ENCODE peak calls at places on chromosomes 5 and 9, in six cellular contexts. N, A, V, R, Y and Q are unnamed samples.

GRCh38 chr9:69279084-69279729 is 45.8 kb upstream of the ENTREP1 start:
- DNase-seq in A (no peak), V (no peak), Y (no peak), N (no peak), R (no peak), Q (no peak)

GRCh38 chr5:108735790-108736189 is 11.9 kb upstream of the FER start:
- DNase-seq in Y (no peak), N (no peak), A (no peak), V (no peak), R (no peak), Q (no peak)

GRCh38 chr9:96619109-96619435 is 571 bp downstream of the CDC14B start:
- DNase-seq in Y (no peak), R (peak), A (no peak), V (no peak), N (no peak), Q (no peak)

GRCh38 chr9:104993291-104993963 is 65.5 kb upstream of the ABCA1 start:
- DNase-seq in R (no peak), V (peak), N (no peak), A (no peak), Y (no peak), Q (no peak)

GRCh38 chr5:44331471-44332079 is 57.6 kb downstream of the FGF10 start:
- DNase-seq in A (no peak), N (no peak), Y (no peak), V (no peak), R (no peak), Q (no peak)

GRCh38 chr9:116809656-116810055 is 122.6 kb downstream of the TRIM32 start:
- DNase-seq in N (no peak), A (no peak), R (no peak), Y (no peak), V (no peak), Q (no peak)

GRCh38 chr5:172683696-172684464 is 42.8 kb downstream of the NEURL1B start:
- DNase-seq in R (peak), V (peak), A (no peak), Y (peak), N (no peak), Q (peak)

GRCh38 chr9:88994820-88995180 is 3.5 kb downstream of the S1PR3 start:
- DNase-seq in V (no peak), A (no peak), N (no peak), R (no peak), Y (no peak), Q (no peak)

GRCh38 chr9:221989-222776 is 7.5 kb downstream of the DOCK8 start:
- DNase-seq in A (no peak), V (no peak), R (no peak), Y (no peak), N (no peak), Q (no peak)

GRCh38 chr5:108747111-108748009 is at the start of gene FER:
- DNase-seq in V (peak), R (peak), N (no peak), A (no peak), Y (peak), Q (peak)

GRCh38 chr5:109253262-109253661 is 156.5 kb downstream of the PJA2 start:
- DNase-seq in N (no peak), R (no peak), A (no peak), V (no peak), Y (no peak), Q (no peak)

GRCh38 chr5:95712347-95712958 is 18.7 kb upstream of the RHOBTB3 start:
- DNase-seq in Y (no peak), R (no peak), N (no peak), V (no peak), A (peak), Q (no peak)

GRCh38 chr5:97752871-97753270 is 569.8 kb upstream of the RIOK2 start:
- DNase-seq in N (no peak), Y (no peak), V (no peak), A (no peak), R (no peak), Q (no peak)

GRCh38 chr5:116303340-116303739 is 218.5 kb downstream of the COMMD10 start:
- DNase-seq in R (no peak), A (no peak), V (no peak), N (no peak), Y (no peak), Q (no peak)

GRCh38 chr9:78234810-78235209 is 1.1 kb upstream of the CEP78 start:
- DNase-seq in A (no peak), Y (no peak), V (no peak), R (no peak), N (no peak), Q (no peak)

GRCh38 chr9:96068511-96068910 is 193.0 kb downstream of the ERCC6L2 start:
- DNase-seq in R (no peak), A (no peak), Y (no peak), V (no peak), N (no peak), Q (no peak)

GRCh38 chr9:76269789-76270188 is 124.4 kb downstream of the RFK start:
- DNase-seq in A (no peak), R (no peak), Y (no peak), V (no peak), N (no peak), Q (no peak)

GRCh38 chr5:73067213-73067612 is 53.2 kb upstream of the TMEM171 start:
- DNase-seq in N (no peak), Y (no peak), R (no peak), V (no peak), A (no peak), Q (no peak)

GRCh38 chr9:71162136-71162535 is 40.7 kb upstream of the TRPM3 start:
- DNase-seq in R (no peak), A (no peak), Y (no peak), V (no peak), N (no peak), Q (no peak)

GRCh38 chr5:167244583-167244982 is 1046.9 kb upstream of the WWC1 start:
- DNase-seq in A (no peak), N (no peak), R (no peak), Y (no peak), V (no peak), Q (no peak)

GRCh38 chr5:96997265-96997859 is 61.5 kb downstream of the LNPEP start:
- DNase-seq in A (no peak), Y (no peak), R (no peak), V (peak), N (no peak), Q (peak)

GRCh38 chr5:15020731-15021130 is 149.2 kb upstream of the ANKH start:
- DNase-seq in N (no peak), R (no peak), A (no peak), V (no peak), Y (no peak), Q (no peak)

GRCh38 chr9:112462855-112463254 is 23.8 kb upstream of the KIAA1958 start:
- DNase-seq in A (no peak), V (no peak), R (no peak), Y (no peak), N (no peak), Q (no peak)

GRCh38 chr5:103929310-103930003 is 366.9 kb upstream of the NUDT12 start:
- DNase-seq in N (no peak), V (no peak), R (no peak), Y (no peak), A (no peak), Q (no peak)

GRCh38 chr5:65986050-65986451 is 59.7 kb downstream of the ERBIN start:
- DNase-seq in V (no peak), R (no peak), A (no peak), N (no peak), Y (no peak), Q (no peak)